ENCODE peak calls at places on chromosomes 3 and 15, in ten cellular contexts. O is stimulated activated CD4-positive, alpha-beta T cell treated with anti-CD3 and anti-CD28 coated beads, Interleukin-1b, Interleukin-23, amount 100 ng/mL, for 48 hours; M is tibial artery; U is NCI-H460; E is amniotic stem cell; P is anterior cingulate cortex; J is ovary; R is HCT116; N is suprapubic skin; V is astrocyte of the spinal cord. A is an unnamed sample.

GRCh38 chr3:32105291-32106131 is 909 bp upstream of the GPD1L start:
- DNase-seq in O (peak), M (no peak), U (peak), E (no peak), P (no peak), J (no peak), R (no peak), N (peak), V (peak), A (peak)

GRCh38 chr3:182375921-182376320 is 417.4 kb upstream of the ATP11B start:
- DNase-seq in O (no peak), M (no peak), U (no peak), E (no peak), P (no peak), J (no peak), R (no peak), N (no peak), V (no peak), A (no peak)

GRCh38 chr3:115623414-115623868 is at the start of gene GAP43:
- DNase-seq in O (no peak), M (peak), U (peak), E (peak), P (no peak), J (peak), R (no peak), N (no peak), V (peak), A (no peak)

GRCh38 chr3:183534249-183534648 is 21.3 kb downstream of the KLHL6 start:
- DNase-seq in O (no peak), M (no peak), U (peak), E (peak), P (no peak), J (no peak), R (no peak), N (no peak), V (peak), A (no peak)

GRCh38 chr3:117486709-117487394 is 777.3 kb downstream of the TUSC7 start:
- DNase-seq in O (no peak), M (no peak), U (no peak), E (no peak), P (no peak), J (no peak), R (no peak), N (no peak), V (no peak), A (no peak)

GRCh38 chr3:126745760-126746394 is 41.8 kb downstream of the CHCHD6 start:
- DNase-seq in O (no peak), M (no peak), U (no peak), E (no peak), P (no peak), J (no peak), R (no peak), N (peak), V (no peak), A (no peak)

GRCh38 chr3:11718582-11719405 is 75.1 kb upstream of the VGLL4 start:
- DNase-seq in O (peak), M (peak), U (no peak), E (peak), P (peak), J (peak), R (peak), N (peak), V (peak), A (peak)

GRCh38 chr15:80264031-80264430 is 12.0 kb upstream of the CTXND1 start:
- DNase-seq in O (no peak), M (no peak), U (no peak), E (no peak), P (no peak), J (no peak), R (no peak), N (no peak), V (peak), A (no peak)

GRCh38 chr3:116005404-116005803 is 382.1 kb downstream of the GAP43 start:
- DNase-seq in O (no peak), M (no peak), U (peak), E (peak), P (no peak), J (no peak), R (no peak), N (no peak), V (peak), A (no peak)

GRCh38 chr3:11672396-11672795 is 28.7 kb upstream of the VGLL4 start:
- DNase-seq in O (no peak), M (no peak), U (no peak), E (no peak), P (no peak), J (no peak), R (no peak), N (no peak), V (no peak), A (no peak)

GRCh38 chr3:43869491-43869890 is 178.8 kb downstream of the ABHD5 start:
- DNase-seq in O (no peak), M (no peak), U (no peak), E (no peak), P (no peak), J (no peak), R (no peak), N (no peak), V (no peak), A (no peak)

GRCh38 chr15:75811616-75812015 is 31.6 kb upstream of the UBE2Q2 start:
- DNase-seq in O (no peak), M (no peak), U (no peak), E (no peak), P (no peak), J (no peak), R (no peak), N (no peak), V (no peak), A (no peak)

GRCh38 chr3:72492240-72492639 is 356.0 kb downstream of the SHQ1 start:
- DNase-seq in O (no peak), M (peak), U (no peak), E (peak), P (no peak), J (no peak), R (no peak), N (peak), V (peak), A (no peak)

GRCh38 chr15:68820205-68820588 is 498 bp downstream of the ANP32A start:
- DNase-seq in O (peak), M (peak), U (no peak), E (no peak), P (no peak), J (peak), R (no peak), N (no peak), V (peak), A (no peak)

GRCh38 chr15:62138124-62138523 is 27.0 kb downstream of the C2CD4B start:
- DNase-seq in O (no peak), M (no peak), U (no peak), E (no peak), P (no peak), J (no peak), R (no peak), N (no peak), V (peak), A (peak)

GRCh38 chr3:52406231-52406661 is 38.7 kb downstream of the SEMA3G start:
- DNase-seq in O (no peak), M (peak), U (no peak), E (no peak), P (no peak), J (no peak), R (no peak), N (no peak), V (no peak), A (no peak)

GRCh38 chr15:88982304-88982945 is 69.2 kb upstream of the MFGE8 start:
- DNase-seq in O (no peak), M (peak), U (no peak), E (no peak), P (no peak), J (no peak), R (no peak), N (no peak), V (peak), A (peak)

GRCh38 chr15:42155546-42156265 is 730 bp downstream of the PLA2G4F start:
- DNase-seq in O (no peak), M (peak), U (no peak), E (no peak), P (no peak), J (no peak), R (no peak), N (peak), V (no peak), A (no peak)

GRCh38 chr3:9198805-9199386 is 50.5 kb downstream of the SRGAP3 start:
- DNase-seq in O (no peak), M (no peak), U (no peak), E (no peak), P (peak), J (no peak), R (no peak), N (no peak), V (no peak), A (no peak)

GRCh38 chr3:124569761-124570160 is 160.5 kb upstream of the UMPS start:
- DNase-seq in O (no peak), M (no peak), U (no peak), E (no peak), P (no peak), J (no peak), R (no peak), N (no peak), V (no peak), A (no peak)

GRCh38 chr15:100528833-100529428 is at the start of gene CERS3:
- DNase-seq in O (no peak), M (no peak), U (no peak), E (no peak), P (no peak), J (no peak), R (no peak), N (no peak), V (no peak), A (no peak)

GRCh38 chr3:43287514-43287913 is 1.2 kb downstream of the SNRK start:
- DNase-seq in O (no peak), M (no peak), U (no peak), E (no peak), P (no peak), J (no peak), R (no peak), N (no peak), V (no peak), A (peak)

GRCh38 chr3:11716576-11717250 is 73.0 kb upstream of the VGLL4 start:
- DNase-seq in O (no peak), M (no peak), U (no peak), E (no peak), P (no peak), J (no peak), R (no peak), N (no peak), V (peak), A (no peak)

GRCh38 chr15:100430381-100430780 is 88.6 kb upstream of the ADAMTS17 start:
- DNase-seq in O (no peak), M (no peak), U (no peak), E (no peak), P (no peak), J (no peak), R (no peak), N (no peak), V (no peak), A (no peak)

GRCh38 chr15:89088605-89089315 is 504 bp downstream of the ABHD2 start:
- DNase-seq in O (no peak), M (peak), U (no peak), E (no peak), P (no peak), J (peak), R (no peak), N (no peak), V (no peak), A (no peak)

GRCh38 chr3:143433787-143434378 is 314.3 kb downstream of the CHST2 start:
- DNase-seq in O (peak), M (no peak), U (peak), E (no peak), P (no peak), J (no peak), R (peak), N (no peak), V (no peak), A (no peak)

GRCh38 chr15:99416191-99417188 is 149.3 kb upstream of the MEF2A start:
- DNase-seq in O (no peak), M (peak), U (no peak), E (no peak), P (no peak), J (no peak), R (no peak), N (peak), V (no peak), A (no peak)

GRCh38 chr15:84938726-84939125 is 42.9 kb upstream of the PDE8A start:
- DNase-seq in O (no peak), M (no peak), U (no peak), E (no peak), P (no peak), J (no peak), R (no peak), N (no peak), V (no peak), A (no peak)

GRCh38 chr3:191952609-191953008 is 491.6 kb downstream of the PYDC2 start:
- DNase-seq in O (no peak), M (no peak), U (no peak), E (no peak), P (no peak), J (no peak), R (no peak), N (no peak), V (no peak), A (no peak)

GRCh38 chr3:172293093-172293492 is 155.2 kb downstream of the GHSR start:
- DNase-seq in O (no peak), M (no peak), U (no peak), E (no peak), P (no peak), J (no peak), R (no peak), N (no peak), V (no peak), A (no peak)

GRCh38 chr3:16801698-16802097 is 83.1 kb upstream of the PLCL2 start:
- DNase-seq in O (no peak), M (no peak), U (no peak), E (no peak), P (no peak), J (no peak), R (no peak), N (no peak), V (no peak), A (no peak)

GRCh38 chr3:36403661-36404060 is 23.4 kb downstream of the STAC start:
- DNase-seq in O (no peak), M (no peak), U (no peak), E (no peak), P (no peak), J (no peak), R (no peak), N (no peak), V (no peak), A (no peak)

GRCh38 chr3:72087420-72087819 is 302.5 kb upstream of the PROK2 start:
- DNase-seq in O (no peak), M (no peak), U (no peak), E (no peak), P (no peak), J (no peak), R (no peak), N (no peak), V (no peak), A (no peak)

A was measured in dermis microvascular lymphatic vessel endothelial cell.